ENCODE peak calls at places on chromosomes 12 and 14, in five cellular contexts. V, I, X, T and C are unnamed samples.

GRCh38 chr12:124391340-124392261 is 96.7 kb downstream of the RFLNA start:
- DNase-seq in V (peak; percentile 84), I (peak; percentile 15), X (peak; percentile 78), T (no peak), C (no peak)

GRCh38 chr14:103847439-103847953 is at the start of gene PPP1R13B:
- DNase-seq in V (peak; percentile 96), I (peak; percentile 85), X (peak; percentile 91), T (peak; percentile 15), C (peak; percentile 94)

GRCh38 chr12:131959137-131959536 is 9.4 kb downstream of the EP400 start:
- DNase-seq in V (no peak), I (no peak), X (no peak), T (no peak), C (no peak)

GRCh38 chr14:72444701-72445100 is 449.2 kb downstream of the DPF3 start:
- DNase-seq in V (no peak), I (no peak), X (no peak), T (no peak), C (peak; percentile 56)

GRCh38 chr14:56119221-56119967 is 1.2 kb downstream of the PELI2 start:
- DNase-seq in V (peak; percentile 8), I (peak; percentile 15), X (peak; percentile 15), T (no peak), C (peak; percentile 38)

GRCh38 chr12:53061404-53062010 is 11.6 kb downstream of the TNS2 start:
- DNase-seq in V (no peak), I (no peak), X (no peak), T (no peak), C (no peak)

GRCh38 chr12:116539361-116539771 is 19.8 kb upstream of the MAP1LC3B2 start:
- DNase-seq in V (no peak), I (no peak), X (no peak), T (no peak), C (no peak)

GRCh38 chr14:34733245-34733644 is 18.9 kb upstream of the CFL2 start:
- DNase-seq in V (no peak), I (no peak), X (no peak), T (no peak), C (no peak)

GRCh38 chr12:113762155-113762848 is 203.8 kb downstream of the RBM19 start:
- DNase-seq in V (no peak), I (no peak), X (no peak), T (no peak), C (no peak)

GRCh38 chr14:100286484-100287191 is 19.6 kb downstream of the SLC25A29 start:
- DNase-seq in V (no peak), I (no peak), X (no peak), T (no peak), C (no peak)

GRCh38 chr12:132161046-132161781 is 17.0 kb downstream of the NOC4L start:
- DNase-seq in V (no peak), I (no peak), X (peak; percentile 3), T (no peak), C (no peak)

GRCh38 chr14:36723551-36723950 is 61.9 kb downstream of the PAX9 start:
- DNase-seq in V (no peak), I (no peak), X (no peak), T (no peak), C (no peak)

GRCh38 chr14:79665556-79665955 is 545.7 kb downstream of the DIO2 start:
- DNase-seq in V (no peak), I (no peak), X (no peak), T (no peak), C (no peak)

GRCh38 chr12:26870491-26871419 is 37.8 kb upstream of the ITPR2 start:
- DNase-seq in V (no peak), I (no peak), X (peak; percentile 43), T (no peak), C (peak; percentile 50)

GRCh38 chr14:69079188-69079742 is 73.7 kb downstream of the DCAF5 start:
- DNase-seq in V (no peak), I (no peak), X (no peak), T (no peak), C (peak; percentile 22)

GRCh38 chr12:130754234-130755001 is 38.3 kb upstream of the RIMBP2 start:
- DNase-seq in V (no peak), I (no peak), X (no peak), T (no peak), C (no peak)

GRCh38 chr12:130007771-130008170 is 103.9 kb upstream of the TMEM132D start:
- DNase-seq in V (no peak), I (no peak), X (no peak), T (no peak), C (no peak)

GRCh38 chr14:85241022-85241880 is 288.7 kb upstream of the FLRT2 start:
- DNase-seq in V (no peak), I (no peak), X (no peak), T (no peak), C (peak; percentile 86)

GRCh38 chr12:107759410-107759809 is 1.5 kb downstream of the PRDM4 start:
- DNase-seq in V (no peak), I (no peak), X (no peak), T (peak; percentile 77), C (peak; percentile 36)